ENCODE peak calls at places on chromosomes 16 and 17, in six cellular contexts. A, P, Q, J, R and W are unnamed samples.

GRCh38 chr17:16322636-16323035 is 30.6 kb downstream of the CENPV start:
- DNase-seq in A (no peak), P (no peak), Q (no peak), J (no peak), R (peak), W (no peak)

GRCh38 chr16:84093879-84094270 is 22.9 kb downstream of the MBTPS1 start:
- DNase-seq in A (no peak), P (no peak), Q (no peak), J (no peak), R (no peak), W (no peak)

GRCh38 chr16:29806641-29807425 is 504 bp downstream of the MAZ start:
- DNase-seq in A (peak), P (peak), Q (no peak), J (peak), R (no peak), W (no peak)

GRCh38 chr16:56980203-56980535 is 9.2 kb upstream of the NLRC5 start:
- DNase-seq in A (no peak), P (no peak), Q (no peak), J (no peak), R (no peak), W (no peak)

GRCh38 chr17:66829386-66829864 is 5.5 kb upstream of the CACNG5 start:
- DNase-seq in A (no peak), P (no peak), Q (peak), J (no peak), R (no peak), W (no peak)

GRCh38 chr17:33776903-33777302 is 478.2 kb upstream of the CCL2 start:
- DNase-seq in A (no peak), P (no peak), Q (no peak), J (no peak), R (no peak), W (no peak)

GRCh38 chr16:13036600-13036999 is 135.2 kb downstream of the SHISA9 start:
- DNase-seq in A (peak), P (no peak), Q (peak), J (no peak), R (peak), W (no peak)

GRCh38 chr17:8223356-8224063 is 13.1 kb upstream of the AURKB start:
- DNase-seq in A (peak), P (peak), Q (peak), J (peak), R (no peak), W (no peak)

GRCh38 chr17:17710728-17711541 is 29.7 kb downstream of the RAI1 start:
- DNase-seq in A (no peak), P (no peak), Q (peak), J (no peak), R (peak), W (no peak)

GRCh38 chr16:15958703-15959348 is 9.4 kb downstream of the ABCC1 start:
- DNase-seq in A (no peak), P (no peak), Q (no peak), J (no peak), R (no peak), W (no peak)

GRCh38 chr17:77948690-77949114 is 9.8 kb upstream of the TNRC6C start:
- DNase-seq in A (no peak), P (no peak), Q (peak), J (no peak), R (no peak), W (no peak)

GRCh38 chr17:46768540-46768870 is 50.0 kb downstream of the WNT3 start:
- DNase-seq in A (no peak), P (no peak), Q (no peak), J (no peak), R (no peak), W (no peak)

GRCh38 chr17:4161560-4162221 is 18.7 kb downstream of the CYB5D2 start:
- DNase-seq in A (peak), P (no peak), Q (no peak), J (no peak), R (no peak), W (no peak)

GRCh38 chr17:35679007-35679682 is 52.3 kb upstream of the RASL10B start:
- DNase-seq in A (no peak), P (no peak), Q (no peak), J (no peak), R (no peak), W (no peak)

GRCh38 chr17:51228177-51228576 is 31.7 kb downstream of the MBTD1 start:
- DNase-seq in A (peak), P (no peak), Q (peak), J (no peak), R (peak), W (no peak)

GRCh38 chr16:47110939-47111338 is 32.8 kb downstream of the NETO2 start:
- DNase-seq in A (no peak), P (no peak), Q (no peak), J (no peak), R (no peak), W (no peak)

GRCh38 chr17:27473748-27474609 is 17.7 kb downstream of the KSR1 start:
- DNase-seq in A (peak), P (peak), Q (no peak), J (no peak), R (no peak), W (no peak)

GRCh38 chr16:88383401-88384221 is 852 bp downstream of the ZNF469 start:
- DNase-seq in A (no peak), P (no peak), Q (no peak), J (no peak), R (no peak), W (no peak)